ENCODE peak calls at places on chromosome 20, in seven cellular contexts. O, G, R, M, D, T and N are unnamed samples.

GRCh38 chr20:46087161-46087560 is 2.6 kb downstream of the NCOA5 start:
- DNase-seq in O (peak), G (no peak), R (no peak), M (peak), D (no peak), T (no peak), N (no peak)

GRCh38 chr20:77231-77630 is 10.2 kb upstream of the DEFB125 start:
- DNase-seq in O (no peak), G (no peak), R (no peak), M (no peak), D (no peak), T (no peak), N (no peak)

GRCh38 chr20:46558511-46558959 is 8.1 kb upstream of the OCSTAMP start:
- DNase-seq in O (peak), G (peak), R (no peak), M (peak), D (no peak), T (no peak), N (no peak)

GRCh38 chr20:40865095-40865494 is 163.5 kb upstream of the TOP1 start:
- DNase-seq in O (no peak), G (no peak), R (no peak), M (no peak), D (no peak), T (no peak), N (no peak)

GRCh38 chr20:20212675-20213096 is 155.2 kb upstream of the INSM1 start:
- DNase-seq in O (no peak), G (no peak), R (peak), M (no peak), D (no peak), T (no peak), N (no peak)

GRCh38 chr20:4513720-4514119 is 208.0 kb upstream of the PRND start:
- DNase-seq in O (peak), G (no peak), R (no peak), M (peak), D (no peak), T (no peak), N (no peak)

GRCh38 chr20:45087814-45088213 is 13.1 kb downstream of the KCNS1 start:
- DNase-seq in O (no peak), G (no peak), R (no peak), M (no peak), D (no peak), T (no peak), N (no peak)

GRCh38 chr20:45098096-45098773 is 2.7 kb downstream of the KCNS1 start:
- DNase-seq in O (no peak), G (peak), R (peak), M (peak), D (no peak), T (no peak), N (no peak)

GRCh38 chr20:4014031-4014474 is 1.3 kb downstream of the RNF24 start:
- DNase-seq in O (peak), G (peak), R (peak), M (peak), D (no peak), T (peak), N (no peak)

DNA sequence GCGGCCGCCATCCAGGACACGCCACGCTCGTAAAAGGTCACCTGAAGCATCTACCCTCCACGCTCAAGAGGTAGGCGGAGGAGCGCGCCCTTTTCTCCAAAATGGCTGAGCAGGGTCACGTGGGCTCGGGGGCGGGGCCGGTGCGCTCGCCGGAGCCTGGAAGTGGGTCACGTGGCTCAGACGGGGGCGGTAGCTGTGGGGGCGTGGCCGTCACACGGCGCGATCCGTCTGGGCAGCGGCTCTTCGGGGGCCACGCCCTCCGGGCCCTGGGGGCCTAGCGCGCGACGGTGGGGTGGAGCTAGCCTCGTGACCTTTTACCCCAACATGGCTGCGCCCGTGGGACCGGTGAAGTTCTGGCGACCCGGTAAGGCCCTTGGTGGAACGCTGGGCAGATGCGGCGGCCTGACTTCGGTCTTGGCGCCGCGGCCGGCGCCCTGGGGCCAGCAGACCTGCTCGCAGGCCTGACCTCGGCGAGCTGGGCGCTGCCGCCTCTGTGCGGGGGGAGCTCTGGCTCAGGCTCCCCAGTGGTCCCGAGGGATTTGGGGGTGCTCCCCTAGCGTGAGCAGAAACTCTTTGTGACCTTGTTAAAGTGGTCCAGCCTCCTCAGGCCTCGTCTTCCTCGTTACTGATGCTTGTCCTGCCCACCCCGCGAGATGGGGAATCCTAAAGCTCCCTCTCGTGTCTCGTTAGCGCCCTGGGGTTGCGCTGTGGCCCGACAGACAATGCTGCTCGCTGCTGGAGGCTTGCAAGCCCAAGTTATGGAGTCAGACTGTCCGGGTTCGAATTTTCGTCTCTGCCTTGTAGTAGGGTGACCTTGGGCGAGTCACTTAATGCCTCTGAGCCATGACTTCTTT is at the start of gene DHX35:
- DNase-seq in O (peak), G (peak), R (peak), M (peak), D (peak), T (peak), N (peak)
- TF ChIP-seq CTCF in O (peak), G (no peak), R (peak), M (peak), D (no peak), T (peak), N (peak)

GRCh38 chr20:62054451-62054953 is 11.2 kb downstream of the TAF4 start:
- DNase-seq in O (no peak), G (no peak), R (no peak), M (no peak), D (no peak), T (no peak), N (no peak)
- TF ChIP-seq CTCF in O (no peak), G (no peak), R (no peak), M (no peak), D (no peak), T (no peak), N (no peak)

GRCh38 chr20:44006578-44006977 is 91.9 kb downstream of the TOX2 start:
- DNase-seq in O (no peak), G (no peak), R (no peak), M (no peak), D (no peak), T (no peak), N (no peak)
- TF ChIP-seq CTCF in O (no peak), G (no peak), R (no peak), M (no peak), D (no peak), T (no peak), N (no peak)

GRCh38 chr20:22460803-22461202 is 123.6 kb downstream of the FOXA2 start:
- DNase-seq in O (no peak), G (no peak), R (no peak), M (no peak), D (no peak), T (no peak), N (no peak)
- TF ChIP-seq CTCF in O (no peak), G (no peak), R (no peak), M (no peak), D (no peak), T (no peak), N (no peak)

GRCh38 chr20:48422242-48422960 is 405.4 kb downstream of the PREX1 start:
- DNase-seq in O (no peak), G (no peak), R (peak), M (no peak), D (no peak), T (no peak), N (no peak)

GRCh38 chr20:48416002-48416401 is 411.8 kb downstream of the PREX1 start:
- DNase-seq in O (no peak), G (no peak), R (peak), M (no peak), D (no peak), T (no peak), N (no peak)

GRCh38 chr20:48419173-48419572 is 408.6 kb downstream of the PREX1 start:
- DNase-seq in O (no peak), G (no peak), R (no peak), M (no peak), D (no peak), T (no peak), N (no peak)

GRCh38 chr20:48425776-48426175 is 402.0 kb downstream of the PREX1 start:
- DNase-seq in O (no peak), G (no peak), R (no peak), M (no peak), D (no peak), T (no peak), N (no peak)

DNA sequence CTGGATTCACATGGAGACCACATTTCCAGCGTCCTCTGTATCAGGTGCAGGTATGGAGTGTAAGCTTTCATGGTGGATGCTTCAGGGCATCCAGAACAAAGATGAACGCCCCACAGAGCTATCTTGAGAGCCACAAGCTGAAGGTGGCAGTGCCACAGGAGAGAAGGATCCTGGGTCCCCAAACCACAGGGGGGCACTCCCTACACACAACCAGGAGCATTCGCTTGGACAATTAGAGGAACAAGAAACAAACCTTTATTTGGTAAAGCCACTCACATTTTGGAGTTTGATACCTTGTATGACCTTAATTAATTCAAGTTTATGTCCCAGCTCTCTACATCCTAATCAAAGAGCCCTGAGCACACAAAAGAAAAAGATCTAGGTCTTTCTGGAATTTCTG is 406.3 kb downstream of the PREX1 start:
- DNase-seq in O (no peak), G (no peak), R (no peak), M (no peak), D (no peak), T (no peak), N (no peak)
- TF ChIP-seq CTCF in O (peak), G (no peak), R (peak), M (no peak), D (no peak), T (peak), N (no peak)